ENCODE peak calls at places on chromosomes 5 and 9, in five cellular contexts. Z is stimulated activated CD4-positive, alpha-beta T cell treated with anti-CD3 and anti-CD28 coated beads, TNF-alpha, amount 100 ng/mL, for 4 hours; K is aorta; L is GM10248; W is CD8-positive, alpha-beta memory T cell. P is an unnamed sample.
A peak's percentile ranks its signal among the peaks of the same experiment; 100 is the strongest.

GRCh38 chr5:99243111-99243510 is 314.3 kb upstream of the CHD1 start:
- DNase-seq in Z (no peak), K (no peak), L (no peak), W (no peak), P (no peak)

GRCh38 chr5:164934561-164934960 is 1429.1 kb downstream of the MAT2B start:
- DNase-seq in L (no peak), Z (no peak), K (no peak), W (no peak), P (no peak)

GRCh38 chr9:115531410-115532130 is 413.6 kb upstream of the TNC start:
- DNase-seq in Z (no peak), K (no peak), W (no peak), L (no peak), P (no peak)

GRCh38 chr5:142862585-142862984 is 92.4 kb downstream of the ARHGAP26 start:
- DNase-seq in Z (no peak), L (no peak), K (no peak), W (no peak), P (no peak)

GRCh38 chr9:126474786-126475485 is 138.8 kb upstream of the LMX1B start:
- DNase-seq in K (no peak), W (no peak), Z (no peak), L (no peak), P (no peak)

GRCh38 chr5:151745071-151745705 is 13.2 kb downstream of the ATOX1 start:
- DNase-seq in Z (no peak), W (peak; percentile 36), K (peak; percentile 86), L (no peak), P (peak; percentile 76)

GRCh38 chr5:158979290-158979689 is 120.4 kb downstream of the EBF1 start:
- DNase-seq in Z (no peak), K (no peak), W (no peak), L (no peak), P (no peak)

GRCh38 chr5:58455066-58455465 is 4.8 kb downstream of the PLK2 start:
- DNase-seq in K (no peak), W (no peak), Z (no peak), L (no peak), P (no peak)

GRCh38 chr5:143401253-143401845 is 2.1 kb downstream of the NR3C1 start:
- DNase-seq in L (no peak), W (no peak), K (no peak), Z (no peak), P (no peak)

GRCh38 chr5:50440651-50441478 is at the start of gene EMB:
- DNase-seq in K (peak; percentile 83), W (peak; percentile 83), Z (peak; percentile 62), L (peak; percentile 52), P (peak; percentile 85)

GRCh38 chr5:93100433-93100832 is 480.6 kb downstream of the NR2F1-AS1 start:
- DNase-seq in W (no peak), Z (no peak), L (no peak), K (no peak), P (no peak)

GRCh38 chr5:96344678-96345612 is 88.1 kb downstream of the PCSK1 start:
- DNase-seq in L (peak; percentile 35), Z (no peak), K (no peak), W (peak; percentile 55), P (no peak)

GRCh38 chr5:151870820-151871219 is 53.8 kb downstream of the GLRA1 start:
- DNase-seq in L (no peak), W (no peak), K (no peak), Z (no peak), P (no peak)

GRCh38 chr9:99399476-99399875 is 177.4 kb downstream of the SEC61B start:
- DNase-seq in K (no peak), W (no peak), Z (no peak), L (no peak), P (no peak)

GRCh38 chr9:95087659-95088242 is 229.8 kb downstream of the FANCC start:
- DNase-seq in L (no peak), W (no peak), Z (no peak), K (peak; percentile 77), P (no peak)

GRCh38 chr9:119278138-119278537 is 91.1 kb downstream of the BRINP1 start:
- DNase-seq in Z (no peak), K (no peak), L (no peak), W (no peak), P (no peak)

GRCh38 chr5:96384353-96384752 is 48.7 kb downstream of the PCSK1 start:
- DNase-seq in W (no peak), L (no peak), Z (no peak), K (peak; percentile 80), P (no peak)

GRCh38 chr5:135399838-135400542 is 959 bp upstream of the MACROH2A1 start:
- DNase-seq in Z (no peak), K (peak; percentile 69), L (no peak), W (no peak), P (no peak)

GRCh38 chr5:10442581-10442980 is 902 bp downstream of the ROPN1L start:
- DNase-seq in L (no peak), Z (no peak), K (no peak), W (no peak), P (no peak)

GRCh38 chr5:59874675-59875074 is 18.9 kb downstream of the PDE4D start:
- DNase-seq in K (no peak), Z (no peak), W (no peak), L (no peak), P (no peak)